ENCODE peak calls at places on chromosomes 16 and 17, in four cellular contexts. One of them, this sample, is unnamed.

GRCh38 chr16:50501986-50502615 is 46.1 kb upstream of the NKD1 start:
- DNase-seq in HEK293T: no peak
- DNase-seq in RPMI7951: no peak
- DNase-seq in GM10248: no peak
- DNase-seq in this sample: no peak

GRCh38 chr17:4502466-4503154 is 3.9 kb downstream of the SPNS2 start:
- DNase-seq in GM10248: no peak
- DNase-seq in RPMI7951: no peak
- DNase-seq in HEK293T: no peak
- DNase-seq in this sample: no peak

GRCh38 chr16:20612551-20613470 is 36.6 kb upstream of the ACSM2B start:
- DNase-seq in HEK293T: no peak
- DNase-seq in RPMI7951: no peak
- DNase-seq in GM10248: no peak
- DNase-seq in this sample: peak; percentile 14

GRCh38 chr16:49414651-49415050 is 41.0 kb downstream of the C16orf78 start:
- DNase-seq in GM10248: no peak
- DNase-seq in HEK293T: no peak
- DNase-seq in RPMI7951: no peak
- DNase-seq in this sample: no peak

GRCh38 chr17:56577810-56578209 is 15.7 kb upstream of the NOG start:
- DNase-seq in RPMI7951: no peak
- DNase-seq in HEK293T: peak; percentile 35
- DNase-seq in GM10248: no peak
- DNase-seq in this sample: no peak

GRCh38 chr17:12522743-12523181 is 142.9 kb upstream of the MYOCD start:
- DNase-seq in GM10248: no peak
- DNase-seq in RPMI7951: peak; percentile 24
- DNase-seq in HEK293T: peak; percentile 35
- DNase-seq in this sample: peak; percentile 2

GRCh38 chr17:6699997-6700947 is 12.9 kb downstream of the SLC13A5 start:
- DNase-seq in RPMI7951: no peak
- DNase-seq in HEK293T: no peak
- DNase-seq in GM10248: no peak
- DNase-seq in this sample: no peak

GRCh38 chr17:28883967-28884702 is 13.4 kb downstream of the FLOT2 start:
- DNase-seq in HEK293T: no peak
- DNase-seq in GM10248: no peak
- DNase-seq in RPMI7951: no peak
- DNase-seq in this sample: no peak

GRCh38 chr17:68184816-68185436 is 62.9 kb upstream of the AMZ2 start:
- DNase-seq in GM10248: peak; percentile 76
- DNase-seq in RPMI7951: no peak
- DNase-seq in HEK293T: no peak
- DNase-seq in this sample: no peak

GRCh38 chr17:75124041-75124818 is 7.3 kb downstream of the NT5C start:
- DNase-seq in RPMI7951: peak; percentile 98
- DNase-seq in GM10248: no peak
- DNase-seq in HEK293T: no peak
- DNase-seq in this sample: peak; percentile 100

GRCh38 chr17:65278050-65278819 is 141.1 kb downstream of the RGS9 start:
- DNase-seq in GM10248: peak; percentile 30
- DNase-seq in HEK293T: peak; percentile 82
- DNase-seq in RPMI7951: peak; percentile 65
- DNase-seq in this sample: peak; percentile 58

GRCh38 chr16:81158964-81159363 is 62.8 kb upstream of the GCSH start:
- DNase-seq in GM10248: no peak
- DNase-seq in RPMI7951: no peak
- DNase-seq in HEK293T: no peak
- DNase-seq in this sample: peak; percentile 54

GRCh38 chr16:80081851-80082250 is 458.9 kb upstream of the DYNLRB2 start:
- DNase-seq in HEK293T: no peak
- DNase-seq in RPMI7951: no peak
- DNase-seq in GM10248: no peak
- DNase-seq in this sample: no peak

GRCh38 chr17:62718420-62718819 is 89.7 kb downstream of the MARCHF10 start:
- DNase-seq in RPMI7951: peak; percentile 29
- DNase-seq in HEK293T: no peak
- DNase-seq in GM10248: no peak
- DNase-seq in this sample: no peak

GRCh38 chr17:17557796-17558195 is 33.7 kb downstream of the PEMT start:
- DNase-seq in RPMI7951: no peak
- DNase-seq in GM10248: no peak
- DNase-seq in HEK293T: no peak
- DNase-seq in this sample: no peak

GRCh38 chr17:64378890-64379354 is 11.7 kb downstream of the PECAM1 start:
- DNase-seq in GM10248: no peak
- DNase-seq in RPMI7951: no peak
- DNase-seq in HEK293T: no peak
- DNase-seq in this sample: no peak

GRCh38 chr17:71902931-71903506 is 217.8 kb upstream of the SOX9 start:
- DNase-seq in RPMI7951: peak; percentile 40
- DNase-seq in GM10248: no peak
- DNase-seq in HEK293T: no peak
- DNase-seq in this sample: peak; percentile 38

This sample was measured in HT1080.